ENCODE peak calls at places on chromosome 14, in five cellular contexts. U, I, R, H and J are unnamed samples.

GRCh38 chr14:101471723-101472517 is 89.4 kb upstream of the DIO3 start:
- DNase-seq in U (no peak), I (no peak), R (peak), H (no peak), J (no peak)

GRCh38 chr14:69625299-69626131 is 14.1 kb downstream of the SUSD6 start:
- DNase-seq in U (no peak), I (no peak), R (peak), H (no peak), J (no peak)

GRCh38 chr14:75279153-75279738 is 618 bp downstream of the FOS start:
- DNase-seq in U (peak), I (no peak), R (peak), H (peak), J (no peak)

GRCh38 chr14:58635041-58635440 is 2.7 kb upstream of the DACT1 start:
- DNase-seq in U (no peak), I (no peak), R (no peak), H (no peak), J (no peak)

GRCh38 chr14:35814371-35815005 is 5.4 kb upstream of the RALGAPA1 start:
- DNase-seq in U (peak), I (no peak), R (no peak), H (peak), J (peak)

GRCh38 chr14:105123981-105124836 is 44.4 kb downstream of the JAG2 start:
- DNase-seq in U (no peak), I (no peak), R (no peak), H (no peak), J (no peak)

GRCh38 chr14:61113561-61113960 is 132.5 kb downstream of the SLC38A6 start:
- DNase-seq in U (no peak), I (no peak), R (no peak), H (no peak), J (no peak)

GRCh38 chr14:24630087-24630871 is 3.7 kb downstream of the GZMB start:
- DNase-seq in U (no peak), I (no peak), R (no peak), H (no peak), J (no peak)

GRCh38 chr14:71248204-71248603 is 340.9 kb downstream of the PCNX1 start:
- DNase-seq in U (no peak), I (peak), R (no peak), H (no peak), J (no peak)

GRCh38 chr14:97456958-97457357 is 659.8 kb downstream of the VRK1 start:
- DNase-seq in U (no peak), I (no peak), R (no peak), H (no peak), J (no peak)

GRCh38 chr14:86799244-86799647 is 1193.7 kb downstream of the GALC start:
- DNase-seq in U (no peak), I (peak), R (peak), H (no peak), J (peak)

GRCh38 chr14:35277179-35277578 is 15.0 kb upstream of the PSMA6 start:
- DNase-seq in U (no peak), I (no peak), R (no peak), H (peak), J (no peak)

GRCh38 chr14:67722293-67722692 is 20.6 kb downstream of the RDH12 start:
- DNase-seq in U (no peak), I (no peak), R (peak), H (no peak), J (no peak)

GRCh38 chr14:74875941-74876913 is at the start of gene PROX2:
- DNase-seq in U (no peak), I (no peak), R (no peak), H (no peak), J (no peak)

GRCh38 chr14:105420141-105420975 is 731 bp downstream of the MTA1 start:
- DNase-seq in U (peak), I (no peak), R (no peak), H (no peak), J (no peak)

GRCh38 chr14:79383031-79383430 is 828.3 kb downstream of the DIO2 start:
- DNase-seq in U (no peak), I (no peak), R (no peak), H (no peak), J (no peak)

GRCh38 chr14:90483551-90483950 is 86.7 kb downstream of the CALM1 start:
- DNase-seq in U (no peak), I (no peak), R (no peak), H (peak), J (no peak)